ENCODE peak calls at places on chromosomes 11 and 22, in ten cellular contexts. O, B, K, X, Q, E, S, W, Z and R are unnamed samples.

GRCh38 chr11:116596346-116597260 is 176.2 kb downstream of the BUD13 start:
- DNase-seq in O (no peak), B (no peak), K (no peak), X (no peak), Q (no peak), E (peak; percentile 34), S (no peak), W (no peak), Z (no peak), R (no peak)

GRCh38 chr11:72634472-72635095 is 39.6 kb downstream of the PDE2A start:
- DNase-seq in O (no peak), B (no peak), K (no peak), X (no peak), Q (peak; percentile 55), E (no peak), S (no peak), W (no peak), Z (no peak), R (no peak)

GRCh38 chr11:57903441-57904123 is 120.1 kb upstream of the OR9Q1 start:
- DNase-seq in O (no peak), B (no peak), K (no peak), X (peak; percentile 10), Q (peak; percentile 24), E (no peak), S (no peak), W (no peak), Z (peak; percentile 10), R (no peak)

GRCh38 chr11:82829101-82829500 is 71.1 kb downstream of the PRCP start:
- DNase-seq in O (no peak), B (no peak), K (no peak), X (no peak), Q (no peak), E (no peak), S (no peak), W (no peak), Z (no peak), R (no peak)

GRCh38 chr11:12186683-12187082 is 76.3 kb downstream of the MICAL2 start:
- DNase-seq in O (no peak), B (no peak), K (no peak), X (no peak), Q (no peak), E (no peak), S (no peak), W (no peak), Z (no peak), R (no peak)

GRCh38 chr22:22682807-22683667 is 38.6 kb downstream of the GGTLC2 start:
- DNase-seq in O (no peak), B (no peak), K (no peak), X (no peak), Q (no peak), E (no peak), S (no peak), W (no peak), Z (peak; percentile 65), R (no peak)

GRCh38 chr11:82326853-82327252 is 406.8 kb downstream of the FAM181B start:
- DNase-seq in O (no peak), B (no peak), K (no peak), X (no peak), Q (no peak), E (no peak), S (no peak), W (no peak), Z (no peak), R (no peak)

GRCh38 chr11:46143049-46143806 is 22.0 kb upstream of the PHF21A start:
- DNase-seq in O (no peak), B (no peak), K (no peak), X (no peak), Q (no peak), E (no peak), S (no peak), W (no peak), Z (no peak), R (no peak)

GRCh38 chr22:42300286-42301071 is 30.0 kb upstream of the TCF20 start:
- DNase-seq in O (no peak), B (peak; percentile 63), K (no peak), X (peak; percentile 51), Q (no peak), E (no peak), S (no peak), W (no peak), Z (no peak), R (peak; percentile 82)

GRCh38 chr22:29106839-29107238 is 34.0 kb downstream of the KREMEN1 start:
- DNase-seq in O (no peak), B (no peak), K (no peak), X (no peak), Q (no peak), E (no peak), S (no peak), W (no peak), Z (no peak), R (no peak)

GRCh38 chr22:40482391-40482790 is 112.0 kb downstream of the SGSM3 start:
- DNase-seq in O (no peak), B (no peak), K (peak; percentile 32), X (no peak), Q (no peak), E (no peak), S (no peak), W (no peak), Z (no peak), R (no peak)

GRCh38 chr11:407651-408080 is 7.1 kb downstream of the SIGIRR start:
- DNase-seq in O (no peak), B (no peak), K (no peak), X (no peak), Q (no peak), E (no peak), S (no peak), W (no peak), Z (no peak), R (no peak)

GRCh38 chr22:30892286-30892685 is 76.3 kb downstream of the MORC2 start:
- DNase-seq in O (no peak), B (no peak), K (no peak), X (no peak), Q (no peak), E (no peak), S (no peak), W (no peak), Z (no peak), R (no peak)

GRCh38 chr11:118283311-118283636 is 19.2 kb upstream of the MPZL2 start:
- DNase-seq in O (no peak), B (no peak), K (no peak), X (no peak), Q (no peak), E (no peak), S (no peak), W (no peak), Z (no peak), R (no peak)

GRCh38 chr11:116330439-116331185 is 442.2 kb downstream of the BUD13 start:
- DNase-seq in O (no peak), B (peak; percentile 18), K (no peak), X (no peak), Q (peak; percentile 48), E (no peak), S (no peak), W (no peak), Z (no peak), R (no peak)

GRCh38 chr11:2122907-2123627 is 16.1 kb downstream of the IGF2 start:
- DNase-seq in O (no peak), B (no peak), K (no peak), X (no peak), Q (no peak), E (no peak), S (no peak), W (no peak), Z (no peak), R (no peak)
- TF ChIP-seq CTCF in O (no peak), B (peak; percentile 25), K (no peak), X (no peak), Q (no peak), E (no peak), S (no peak), W (no peak), Z (no peak), R (no peak)

DNA sequence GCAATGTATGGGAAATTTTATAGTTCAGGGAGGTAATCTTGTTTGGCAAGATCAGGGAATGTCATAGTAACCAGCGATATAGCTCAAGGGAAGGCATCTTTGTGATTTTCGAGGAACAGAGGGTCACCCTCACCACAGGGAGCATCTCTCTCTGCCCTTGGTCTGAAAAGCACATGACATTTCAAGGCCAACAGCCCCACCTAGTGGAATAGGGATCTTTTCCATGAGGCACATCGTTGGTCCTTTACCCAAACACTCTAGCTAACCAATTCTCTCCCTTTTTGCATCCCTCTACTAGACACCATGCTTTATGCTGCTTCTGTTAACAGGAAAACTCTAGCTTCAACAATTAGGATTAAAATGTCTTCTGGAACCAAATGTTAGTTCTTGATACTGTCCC is 179.0 kb downstream of the GRM5 start:
- DNase-seq in O (peak; percentile 42), B (peak; percentile 43), K (no peak), X (peak; percentile 40), Q (no peak), E (no peak), S (peak; percentile 54), W (no peak), Z (peak; percentile 46), R (peak; percentile 2)
- TF ChIP-seq CTCF in O (peak; percentile 31), B (peak; percentile 82), K (no peak), X (peak; percentile 61), Q (no peak), E (no peak), S (peak; percentile 43), W (no peak), Z (peak; percentile 57), R (peak; percentile 64)

GRCh38 chr11:70509476-70509875 is 111.1 kb downstream of the CTTN start:
- DNase-seq in O (no peak), B (peak; percentile 30), K (no peak), X (no peak), Q (no peak), E (peak; percentile 48), S (no peak), W (no peak), Z (no peak), R (no peak)

GRCh38 chr11:70511345-70511744 is 113.0 kb downstream of the CTTN start:
- DNase-seq in O (no peak), B (peak; percentile 47), K (no peak), X (no peak), Q (no peak), E (no peak), S (no peak), W (no peak), Z (no peak), R (no peak)

GRCh38 chr11:70510106-70510505 is 111.8 kb downstream of the CTTN start:
- DNase-seq in O (no peak), B (no peak), K (no peak), X (no peak), Q (no peak), E (peak; percentile 48), S (no peak), W (no peak), Z (no peak), R (no peak)

GRCh38 chr11:70510571-70510970 is 112.2 kb downstream of the CTTN start:
- DNase-seq in O (no peak), B (no peak), K (no peak), X (no peak), Q (no peak), E (no peak), S (no peak), W (no peak), Z (no peak), R (no peak)

GRCh38 chr11:70512716-70513115 is 114.4 kb downstream of the CTTN start:
- DNase-seq in O (no peak), B (no peak), K (no peak), X (no peak), Q (no peak), E (no peak), S (no peak), W (no peak), Z (no peak), R (no peak)
- TF ChIP-seq CTCF in O (no peak), B (no peak), K (no peak), X (no peak), Q (no peak), E (no peak), S (no peak), W (no peak), Z (no peak), R (no peak)

GRCh38 chr22:20991252-20992055 is 9.4 kb downstream of the LZTR1 start:
- DNase-seq in O (no peak), B (no peak), K (no peak), X (no peak), Q (no peak), E (no peak), S (no peak), W (no peak), Z (no peak), R (no peak)
- TF ChIP-seq CTCF in O (no peak), B (no peak), K (no peak), X (no peak), Q (no peak), E (no peak), S (no peak), W (no peak), Z (no peak), R (no peak)